ENCODE peak calls at places on chromosomes 4 and X, in four cellular contexts. C is activated CD4-positive, alpha-beta T cell treated with anti-CD3 and anti-CD28 coated beads, Interleukin-2, amount 10 ng/mL, durations not matched to agents 7 days and 5 days; T is iris pigment epithelial cell; A is colonic mucosa. I is an unnamed sample.
A peak's percentile ranks its signal among the peaks of the same experiment; 100 is the strongest.

GRCh38 chr4:6362896-6363295 is 93.2 kb downstream of the WFS1 start:
- DNase-seq in C (peak; percentile 53), T (peak; percentile 29), A (peak; percentile 23), I (peak; percentile 46)

GRCh38 chrX:119502727-119503483 is 34.7 kb downstream of the SLC25A5 start:
- DNase-seq in C (peak; percentile 19), T (peak; percentile 33), A (peak; percentile 83), I (peak; percentile 31)

GRCh38 chr4:106587558-106587957 is 219.0 kb upstream of the GIMD1 start:
- DNase-seq in C (no peak), T (peak; percentile 75), A (no peak), I (peak; percentile 80)

GRCh38 chrX:124555036-124555595 is 208.8 kb downstream of the SH2D1A start:
- DNase-seq in C (no peak), T (peak; percentile 82), A (no peak), I (peak; percentile 35)

GRCh38 chr4:99447079-99447478 is 11.9 kb upstream of the ADH7 start:
- DNase-seq in C (no peak), T (peak; percentile 72), A (no peak), I (peak; percentile 82)

GRCh38 chr4:25160714-25161598 is 707 bp upstream of the SEPSECS start:
- DNase-seq in C (no peak), T (peak; percentile 17), A (no peak), I (peak; percentile 4)

GRCh38 chr4:1205641-1206298 is 33.4 kb upstream of the SPON2 start:
- DNase-seq in C (no peak), T (no peak), A (peak; percentile 26), I (no peak)

GRCh38 chr4:11635336-11635735 is 206.6 kb upstream of the HS3ST1 start:
- DNase-seq in C (no peak), T (peak; percentile 82), A (no peak), I (peak; percentile 81)

GRCh38 chr4:101366331-101366730 is 19.0 kb upstream of the PPP3CA start:
- DNase-seq in C (no peak), T (peak; percentile 53), A (no peak), I (peak; percentile 28)

GRCh38 chr4:183242291-183242690 is 77.8 kb downstream of the CLDN22 start:
- DNase-seq in C (no peak), T (no peak), A (no peak), I (no peak)

GRCh38 chr4:72779256-72779655 is 210.2 kb upstream of the ADAMTS3 start:
- DNase-seq in C (no peak), T (peak; percentile 43), A (no peak), I (peak; percentile 45)

GRCh38 chrX:13078739-13079444 is 34.5 kb upstream of the FAM9C start:
- DNase-seq in C (peak; percentile 14), T (peak; percentile 86), A (peak; percentile 54), I (peak; percentile 77)

GRCh38 chr4:3417448-3417847 is 24.3 kb upstream of the HGFAC start:
- DNase-seq in C (no peak), T (no peak), A (no peak), I (no peak)

I was measured in fibroblast of pulmonary artery.